ENCODE peak calls at places on chromosomes 12 and 14, in five cellular contexts. L, W, P, O and M are unnamed samples.
A peak's percentile ranks its signal among the peaks of the same experiment; 100 is the strongest.

GRCh38 chr12:27635349-27635972 is 60.8 kb upstream of the REP15 start:
- DNase-seq in L (peak; percentile 17), W (peak; percentile 21), P (no peak), O (no peak), M (no peak)

GRCh38 chr12:7588703-7589329 is 76.9 kb downstream of the APOBEC1 start:
- DNase-seq in W (peak; percentile 43), P (peak; percentile 13), L (peak; percentile 26), O (no peak), M (peak; percentile 10)

GRCh38 chr14:45284802-45285201 is 31.8 kb upstream of the MIS18BP1 start:
- DNase-seq in O (no peak), W (no peak), P (no peak), L (no peak), M (no peak)

GRCh38 chr12:56928262-56928661 is 5.9 kb downstream of the SDR9C7 start:
- DNase-seq in P (no peak), L (no peak), O (no peak), W (no peak), M (no peak)

GRCh38 chr12:130110910-130111309 is 51.4 kb upstream of the FZD10 start:
- DNase-seq in O (no peak), P (no peak), L (no peak), W (no peak), M (no peak)

GRCh38 chr12:25653487-25654175 is 100.5 kb upstream of the LMNTD1 start:
- DNase-seq in L (no peak), W (no peak), P (no peak), O (no peak), M (no peak)

GRCh38 chr14:24556756-24557155 is 19.3 kb downstream of the CTSG start:
- DNase-seq in P (no peak), O (no peak), W (no peak), L (no peak), M (no peak)

GRCh38 chr14:105146181-105146975 is 22.2 kb downstream of the JAG2 start:
- DNase-seq in L (no peak), P (no peak), W (no peak), O (no peak), M (no peak)